ENCODE peak calls at places on chromosomes 6 and 20, in seven cellular contexts. T is cardiac fibroblast; F is effector memory CD8-positive, alpha-beta T cell; Q is activated T-helper 2 cell treated with anti-CD3 and anti-CD28 coated beads, Interferon-gamma antibody, Interleukin-2, Interleukin-4, amounts not matched to agents 10 μg/mL and 5 μg/mL and 100 μg/mL, durations not matched to agents 14 hours and 24 hours and 36 hours; O is stimulated activated CD4-positive, alpha-beta T cell treated with anti-CD3 and anti-CD28 coated beads, Interleukin-1b, Interleukin-23, amount 100 ng/mL, for 1 hour; S is stimulated activated CD8-positive, alpha-beta memory T cell treated with anti-CD3 and anti-CD28 coated beads, Interleukin-12 subunit alpha, Interleukin-12 subunit beta, amount 100 ng/mL, for 1 hour; Y is kidney tubule cell. H is an unnamed sample.

GRCh38 chr6:14984454-14984853 is 261.4 kb upstream of the JARID2 start:
- DNase-seq in T (peak), Y (peak), O (no peak), F (no peak), Q (no peak), S (no peak), H (no peak)

GRCh38 chr6:142014515-142014914 is 118.2 kb upstream of the GJE1 start:
- DNase-seq in O (no peak), S (no peak), T (peak), Q (no peak), Y (peak), F (no peak), H (peak)

GRCh38 chr6:104601008-104601745 is 258.5 kb downstream of the HACE1 start:
- DNase-seq in Q (no peak), O (no peak), F (no peak), Y (no peak), T (peak), S (no peak), H (no peak)

GRCh38 chr6:88650029-88650619 is 313.3 kb downstream of the RNGTT start:
- DNase-seq in F (no peak), S (no peak), T (peak), Q (no peak), Y (no peak), O (no peak), H (peak)

GRCh38 chr6:3899970-3900439 is 50.8 kb downstream of the FAM50B start:
- DNase-seq in O (no peak), Q (no peak), Y (peak), T (no peak), F (no peak), S (no peak), H (no peak)

GRCh38 chr6:157536218-157536534 is 155.2 kb downstream of the ZDHHC14 start:
- DNase-seq in S (no peak), T (no peak), F (no peak), Q (no peak), Y (no peak), O (no peak), H (no peak)

GRCh38 chr6:105868823-105869460 is 217.2 kb upstream of the PRDM1 start:
- DNase-seq in Y (no peak), T (no peak), F (no peak), Q (no peak), S (no peak), O (no peak), H (no peak)

GRCh38 chr6:10099086-10099499 is 315.8 kb downstream of the TFAP2A start:
- DNase-seq in T (no peak), F (no peak), S (no peak), Y (peak), O (no peak), Q (no peak), H (no peak)

GRCh38 chr6:71291991-71292390 is 3.4 kb downstream of the OGFRL1 start:
- DNase-seq in F (no peak), T (no peak), S (no peak), Y (peak), Q (no peak), O (no peak), H (no peak)

GRCh38 chr20:6122873-6123649 is at the start of gene FERMT1:
- DNase-seq in T (peak), O (no peak), Y (peak), Q (peak), F (no peak), S (no peak), H (peak)

GRCh38 chr6:15501806-15502450 is 160.9 kb downstream of the DTNBP1 start:
- DNase-seq in T (peak), F (no peak), S (no peak), Y (peak), Q (no peak), O (no peak), H (no peak)

GRCh38 chr6:27478141-27478705 is 5.3 kb upstream of the ZNF184 start:
- DNase-seq in S (no peak), Y (peak), O (no peak), T (peak), F (no peak), Q (no peak), H (no peak)

GRCh38 chr6:151071295-151071694 is 168.5 kb upstream of the AKAP12 start:
- DNase-seq in O (no peak), Q (no peak), S (no peak), T (peak), Y (peak), F (no peak), H (peak)

GRCh38 chr6:64252256-64252655 is 616.7 kb downstream of the PHF3 start:
- DNase-seq in T (no peak), Y (peak), O (no peak), F (no peak), S (no peak), Q (no peak), H (no peak)

GRCh38 chr6:170114187-170114945 is 176.5 kb downstream of the DLL1 start:
- DNase-seq in Y (no peak), Q (no peak), T (no peak), F (no peak), S (no peak), O (no peak), H (no peak)

GRCh38 chr6:12751694-12752304 is 35.2 kb downstream of the PHACTR1 start:
- DNase-seq in Y (peak), S (no peak), O (no peak), T (peak), Q (no peak), F (no peak), H (no peak)

GRCh38 chr6:32627831-32628230 is 9.4 kb upstream of the HLA-DQA1 start:
- DNase-seq in S (no peak), Y (peak), F (peak), T (no peak), Q (peak), O (no peak), H (no peak)

GRCh38 chr20:17966432-17967312 is 1.9 kb downstream of the SNX5 start:
- DNase-seq in Q (no peak), F (no peak), T (peak), O (no peak), S (no peak), Y (peak), H (no peak)

GRCh38 chr6:37668251-37668650 is 29.4 kb downstream of the MDGA1 start:
- DNase-seq in O (no peak), F (no peak), Q (no peak), T (no peak), S (no peak), Y (peak), H (no peak)

GRCh38 chr6:37483502-37483901 is 16.2 kb downstream of the CCDC167 start:
- DNase-seq in O (no peak), Y (no peak), Q (no peak), T (no peak), F (no peak), S (no peak), H (no peak)

GRCh38 chr6:44286285-44286565 is 16.0 kb downstream of the TMEM151B start:
- DNase-seq in Q (no peak), O (no peak), F (no peak), S (no peak), Y (no peak), T (no peak), H (no peak)

GRCh38 chr6:52221302-52221701 is 23.0 kb downstream of the IL17F start:
- DNase-seq in S (no peak), O (no peak), Y (peak), F (no peak), Q (peak), T (no peak), H (no peak)

GRCh38 chr6:11085758-11086435 is 7.7 kb upstream of the SMIM13 start:
- DNase-seq in Q (no peak), Y (no peak), S (no peak), T (peak), F (no peak), O (no peak), H (no peak)

GRCh38 chr6:169862464-169863148 is 111.2 kb downstream of the ERMARD start:
- DNase-seq in Q (no peak), T (no peak), Y (no peak), O (no peak), S (no peak), F (no peak), H (no peak)

GRCh38 chr6:47413752-47414516 is 63.7 kb upstream of the CD2AP start:
- DNase-seq in S (peak), F (peak), T (peak), Q (peak), O (no peak), Y (peak), H (peak)

GRCh38 chr6:77457720-77458349 is 5.5 kb downstream of the HTR1B start:
- DNase-seq in Q (no peak), S (no peak), Y (peak), O (no peak), T (peak), F (no peak), H (peak)

GRCh38 chr6:147508073-147508870 is at the start of gene SAMD5:
- DNase-seq in Q (no peak), Y (peak), S (no peak), T (peak), F (no peak), O (no peak), H (no peak)

GRCh38 chr6:3798211-3798909 is 46.8 kb upstream of the PXDC1 start:
- DNase-seq in T (no peak), O (no peak), Q (no peak), S (no peak), Y (peak), F (no peak), H (no peak)

GRCh38 chr6:52537001-52537753 is 39.7 kb downstream of the TRAM2 start:
- DNase-seq in Q (peak), O (no peak), Y (no peak), T (no peak), S (no peak), F (no peak), H (no peak)

H was measured in GM04503.